ENCODE peak calls at places on chromosome 21, in nine cellular contexts. V, S, I, P, W, T, F, R and H are unnamed samples. For H3K27me3 and H3K36me3, the result is how much of the 10 kb centered on the place peaks cover.

GRCh38 chr21:43343095-43343991 is 83.6 kb downstream of the SIK1 start:
- DNase-seq in V (peak), R (no peak), T (no peak), F (no peak), P (no peak), I (no peak), W (no peak), S (no peak), H (no peak)

GRCh38 chr21:43815107-43815742 is 25.8 kb downstream of the RRP1 start:
- DNase-seq in I (no peak), R (no peak), V (no peak), T (no peak), F (no peak), S (no peak), W (no peak), P (no peak), H (no peak)

GRCh38 chr21:43865471-43866181 is 603 bp downstream of the AGPAT3 start:
- DNase-seq in R (peak), T (no peak), P (peak), I (no peak), W (peak), V (peak), S (peak), F (no peak), H (peak)

GRCh38 chr21:15015622-15016471 is 49.0 kb downstream of the NRIP1 start:
- DNase-seq in T (peak), F (no peak), W (no peak), I (peak), R (no peak), P (no peak), V (no peak), S (peak), H (peak)

GRCh38 chr21:18041012-18041411 is 203.6 kb upstream of the CHODL start:
- DNase-seq in F (no peak), I (no peak), W (no peak), R (no peak), V (no peak), T (no peak), S (no peak), P (no peak), H (no peak)

GRCh38 chr21:41488080-41488479 is 19.9 kb downstream of the TMPRSS2 start:
- DNase-seq in V (peak), T (no peak), R (no peak), W (no peak), P (no peak), F (no peak), I (no peak), S (no peak), H (no peak)

GRCh38 chr21:27688773-27689172 is 721.9 kb upstream of the ADAMTS5 start:
- DNase-seq in V (no peak), R (no peak), F (no peak), W (no peak), S (no peak), T (no peak), I (no peak), P (no peak), H (no peak)

GRCh38 chr21:36985761-36986594 is 19.5 kb upstream of the HLCS start:
- DNase-seq in F (no peak), R (no peak), W (no peak), S (no peak), T (no peak), P (no peak), I (no peak), V (no peak), H (no peak)

GRCh38 chr21:38505654-38506523 is 7.6 kb upstream of the ERG start:
- DNase-seq in W (no peak), T (peak), S (peak), I (no peak), F (no peak), V (no peak), P (no peak), R (no peak), H (peak)

GRCh38 chr21:17554619-17555472 is 42.0 kb downstream of the CXADR start:
- DNase-seq in I (no peak), W (no peak), F (no peak), R (no peak), V (no peak), S (peak), P (no peak), T (no peak), H (no peak)

GRCh38 chr21:40752125-40752524 is 94.8 kb downstream of the DSCAM start:
- DNase-seq in W (no peak), F (no peak), V (no peak), S (no peak), T (no peak), R (no peak), P (no peak), I (no peak), H (no peak)

GRCh38 chr21:26788783-26789182 is 56.4 kb downstream of the ADAMTS1 start:
- DNase-seq in S (no peak), R (no peak), F (no peak), I (no peak), P (no peak), W (peak), V (no peak), T (no peak), H (no peak)

GRCh38 chr21:26965567-26966359 is 1.1 kb downstream of the ADAMTS5 start:
- DNase-seq in R (peak), W (peak), S (peak), P (peak), F (no peak), V (peak), T (no peak), I (no peak), H (peak)

GRCh38 chr21:28186604-28187003 is 806.1 kb downstream of the LTN1 start:
- DNase-seq in W (no peak), R (no peak), I (no peak), F (no peak), P (no peak), V (no peak), T (no peak), S (no peak), H (no peak)

GRCh38 chr21:29943885-29944284 is 4.1 kb upstream of the GRIK1 start:
- DNase-seq in P (no peak), W (no peak), S (no peak), V (no peak), T (no peak), R (no peak), F (no peak), I (no peak), H (no peak)

GRCh38 chr21:29942033-29942432 is 2.2 kb upstream of the GRIK1 start:
- DNase-seq in R (no peak), F (no peak), V (no peak), W (no peak), T (no peak), S (no peak), P (no peak), I (no peak), H (no peak)

GRCh38 chr21:29939859-29940245 is at the start of gene GRIK1:
- DNase-seq in P (no peak), R (no peak), S (peak), F (no peak), T (no peak), I (no peak), W (no peak), V (no peak), H (peak)

GRCh38 chr21:29940993-29941392 is 1.2 kb upstream of the GRIK1 start:
- DNase-seq in V (no peak), W (no peak), F (no peak), P (no peak), I (no peak), S (no peak), T (no peak), R (no peak), H (no peak)

DNA sequence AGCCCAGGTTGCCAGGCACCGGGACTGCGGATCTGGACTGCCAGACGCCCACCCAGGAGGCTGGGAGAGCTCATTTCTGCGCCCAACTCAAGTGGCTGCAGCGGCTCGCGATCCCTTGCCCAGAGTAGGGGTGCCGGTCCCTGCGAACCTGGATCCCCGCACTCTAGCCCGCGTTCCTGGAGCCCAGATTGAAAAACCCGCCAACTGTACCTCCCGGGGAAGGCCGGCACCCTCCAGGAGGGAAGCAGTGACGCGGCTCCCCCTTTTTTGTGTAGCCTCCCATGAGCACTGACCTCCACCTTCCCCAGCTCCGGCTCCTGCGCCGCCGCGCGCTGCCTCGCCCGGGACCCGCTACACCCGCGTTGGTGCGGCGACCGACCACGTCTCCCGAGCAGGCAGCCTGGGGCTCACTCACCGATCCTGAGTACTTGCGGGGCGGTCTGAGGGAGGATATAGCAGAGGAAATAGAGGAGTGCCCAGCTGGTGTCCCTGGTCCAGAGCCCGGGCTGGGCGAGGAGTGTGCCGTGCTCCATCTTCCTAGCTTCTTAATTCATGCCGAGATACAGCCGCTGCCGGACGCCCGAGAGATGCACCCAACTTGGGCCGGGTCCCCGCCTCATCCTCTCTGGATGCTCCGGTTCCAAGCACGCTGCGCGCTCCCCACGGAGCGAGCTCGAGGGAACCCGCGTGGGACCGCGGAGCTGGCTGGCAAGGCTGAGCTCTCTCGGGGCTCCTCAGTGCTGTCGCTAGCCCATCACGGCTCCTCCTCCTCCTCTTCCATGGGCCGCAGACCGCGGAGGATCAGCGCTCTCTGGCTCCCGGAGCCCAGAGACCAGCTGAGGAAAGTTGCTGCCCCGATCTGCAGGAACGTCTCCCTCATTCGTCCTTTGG is 583 bp downstream of the GRIK1 start:
- DNase-seq in S (peak), V (no peak), R (peak), T (peak), W (no peak), F (no peak), P (peak), I (no peak), H (peak)
- H3K27me3 ChIP-seq in S (under half), V (under half), R (half or more), T (under half), W (half or more), F (under half), P (under half), I (under half), H (half or more)

GRCh38 chr21:46051821-46052675 is 45.9 kb upstream of the COL6A2 start:
- DNase-seq in F (no peak), S (no peak), V (no peak), R (no peak), W (no peak), P (no peak), T (no peak), I (no peak), H (no peak)

GRCh38 chr21:46051379-46051770 is 46.5 kb upstream of the COL6A2 start:
- DNase-seq in I (no peak), S (no peak), F (peak), V (no peak), R (no peak), T (no peak), P (no peak), W (no peak), H (no peak)

GRCh38 chr21:46048926-46049889 is 48.7 kb upstream of the COL6A2 start:
- DNase-seq in I (peak), S (peak), R (peak), W (peak), F (peak), T (peak), V (peak), P (peak), H (peak)

GRCh38 chr21:46049890-46050650 is 47.8 kb upstream of the COL6A2 start:
- DNase-seq in S (no peak), F (peak), R (no peak), V (no peak), T (no peak), I (no peak), P (no peak), W (no peak), H (no peak)

DNA sequence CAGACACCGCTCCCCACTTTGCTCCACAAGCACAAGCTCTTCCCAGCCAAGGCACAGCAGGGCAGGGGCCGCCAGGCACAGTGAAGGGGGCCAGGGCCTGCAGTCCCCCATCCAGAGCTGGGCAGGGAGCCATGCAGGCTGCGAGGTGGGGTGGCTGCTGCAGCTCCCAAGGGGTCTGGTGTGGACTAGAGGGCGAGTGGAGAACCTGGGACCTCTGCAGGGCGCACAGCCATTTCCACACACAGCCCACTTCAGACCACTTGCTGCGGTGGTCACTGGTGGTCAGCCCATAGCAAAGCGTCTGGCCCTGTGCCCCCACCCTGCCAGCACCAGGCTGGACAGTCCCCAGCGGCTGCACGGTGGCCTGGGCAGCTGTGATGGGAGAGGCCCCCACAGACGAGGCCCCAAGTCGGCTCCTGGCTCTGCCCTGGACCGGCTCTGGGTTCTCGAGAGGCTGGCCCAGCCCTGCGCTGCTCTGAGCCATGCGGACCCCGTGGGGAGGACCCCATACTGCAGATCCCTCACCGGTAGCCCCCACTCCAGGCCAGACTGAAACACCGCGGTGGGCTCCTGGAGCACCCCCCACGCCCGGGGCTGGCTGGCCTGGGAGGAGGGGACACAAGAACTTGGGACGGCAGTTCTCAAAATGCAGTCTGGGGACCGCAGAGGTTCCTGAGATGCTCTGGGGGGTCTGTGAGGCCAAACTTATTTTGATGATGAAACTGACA is 47.1 kb upstream of the COL6A2 start:
- DNase-seq in W (no peak), R (no peak), V (no peak), T (no peak), F (peak), S (no peak), I (no peak), P (no peak), H (no peak)
- H3K4me3 ChIP-seq in W (no peak), R (no peak), V (no peak), T (no peak), F (no peak), S (no peak), I (no peak), P (no peak), H (no peak)

GRCh38 chr21:31248598-31248997 is 95.5 kb downstream of the TIAM1 start:
- DNase-seq in P (no peak), T (peak), S (peak), I (no peak), V (no peak), W (no peak), F (no peak), R (no peak), H (no peak)

GRCh38 chr21:31243611-31244010 is 100.5 kb downstream of the TIAM1 start:
- DNase-seq in R (no peak), W (no peak), P (no peak), S (no peak), I (no peak), V (no peak), T (no peak), F (no peak), H (no peak)
- H3K36me3 ChIP-seq in R (under half), W (under half), P (under half), S (under half), I (under half), V (under half), T (under half), F (under half), H (under half)

GRCh38 chr21:33642896-33643657 is 776 bp downstream of the ITSN1 start:
- DNase-seq in W (peak), S (peak), F (no peak), T (peak), V (peak), P (peak), I (no peak), R (peak), H (peak)
- H3K27me3 ChIP-seq in W (under half), S (under half), F (under half), T (under half), V (under half), P (under half), I (under half), R (under half), H (under half)

DNA sequence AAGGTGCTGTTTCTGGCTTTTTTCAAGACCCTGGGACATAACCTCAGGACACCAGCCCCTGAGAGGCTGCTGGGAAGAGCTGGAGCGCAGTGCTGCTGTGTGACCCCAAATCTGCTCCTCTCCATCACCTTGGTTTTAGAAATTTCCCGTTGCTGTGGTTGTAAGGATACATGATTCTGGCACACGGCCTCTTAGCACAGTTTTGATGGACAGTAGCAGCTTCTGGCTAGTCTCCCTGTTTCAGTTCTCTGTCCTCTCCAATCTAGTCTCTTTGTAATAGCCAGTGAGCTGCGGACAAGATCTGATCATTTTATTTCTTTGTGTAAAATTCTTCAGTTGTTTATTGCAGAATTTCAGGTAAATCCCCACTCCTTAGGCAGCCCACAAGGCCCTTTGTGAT is 3.1 kb downstream of the CLIC6 start:
- DNase-seq in T (no peak), W (no peak), F (no peak), V (no peak), S (no peak), R (no peak), P (no peak), I (no peak), H (no peak)
- H3K4me3 ChIP-seq in T (no peak), W (no peak), F (no peak), V (no peak), S (no peak), R (no peak), P (no peak), I (no peak), H (no peak)

DNA sequence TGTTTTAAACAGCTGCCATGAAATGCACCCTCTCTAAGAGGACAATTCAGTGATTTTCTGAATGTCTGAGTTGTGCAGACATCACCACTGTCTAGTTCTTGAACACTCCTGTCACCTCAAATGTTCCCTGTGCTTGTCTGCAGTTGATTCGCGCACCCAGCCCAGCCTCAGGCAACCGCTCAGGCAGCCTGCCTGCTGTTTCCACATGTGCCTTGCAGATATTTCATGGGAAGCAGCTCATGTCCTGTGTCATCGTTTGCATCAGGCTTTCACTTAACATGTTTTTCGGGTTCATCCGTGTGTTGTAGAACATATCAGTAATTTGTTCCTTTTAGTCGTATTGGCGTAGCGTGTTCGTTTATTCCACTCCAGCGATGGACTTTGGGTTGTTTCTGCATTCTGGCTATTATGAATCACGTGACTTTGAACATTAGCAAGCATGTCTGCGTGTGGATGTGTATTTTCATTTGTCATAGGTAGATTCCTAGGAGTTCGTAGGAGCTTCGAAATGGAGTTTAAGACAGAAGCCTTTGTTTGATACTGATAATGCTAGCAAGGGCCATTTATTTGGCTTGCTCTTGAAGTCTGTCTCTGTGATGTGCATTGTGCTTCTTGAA is 12.1 kb downstream of the ADARB1 start:
- DNase-seq in S (no peak), V (no peak), T (no peak), I (no peak), P (no peak), R (no peak), F (no peak), W (no peak), H (no peak)
- H3K36me3 ChIP-seq in S (under half), V (under half), T (under half), I (under half), P (under half), R (under half), F (under half), W (under half), H (under half)

GRCh38 chr21:34865922-34866271 is 183.2 kb downstream of the RUNX1 start:
- DNase-seq in T (no peak), R (no peak), I (no peak), P (no peak), V (no peak), S (no peak), W (no peak), F (no peak), H (no peak)

GRCh38 chr21:34870246-34870645 is 178.9 kb downstream of the RUNX1 start:
- DNase-seq in I (no peak), R (no peak), S (no peak), W (no peak), F (peak), V (no peak), P (no peak), T (no peak), H (no peak)

GRCh38 chr21:34867785-34868184 is 181.3 kb downstream of the RUNX1 start:
- DNase-seq in R (no peak), W (no peak), S (no peak), V (no peak), F (peak), P (no peak), T (no peak), I (no peak), H (no peak)

GRCh38 chr21:34871026-34871908 is 177.8 kb downstream of the RUNX1 start:
- DNase-seq in T (no peak), R (no peak), S (no peak), V (no peak), P (no peak), W (no peak), I (no peak), F (peak), H (no peak)

GRCh38 chr21:34869541-34869940 is 179.6 kb downstream of the RUNX1 start:
- DNase-seq in I (no peak), W (no peak), P (no peak), R (no peak), V (no peak), S (no peak), T (no peak), F (peak), H (no peak)
- H3K27me3 ChIP-seq in I (under half), W (under half), P (under half), R (under half), V (under half), S (under half), T (under half), F (under half), H (under half)

DNA sequence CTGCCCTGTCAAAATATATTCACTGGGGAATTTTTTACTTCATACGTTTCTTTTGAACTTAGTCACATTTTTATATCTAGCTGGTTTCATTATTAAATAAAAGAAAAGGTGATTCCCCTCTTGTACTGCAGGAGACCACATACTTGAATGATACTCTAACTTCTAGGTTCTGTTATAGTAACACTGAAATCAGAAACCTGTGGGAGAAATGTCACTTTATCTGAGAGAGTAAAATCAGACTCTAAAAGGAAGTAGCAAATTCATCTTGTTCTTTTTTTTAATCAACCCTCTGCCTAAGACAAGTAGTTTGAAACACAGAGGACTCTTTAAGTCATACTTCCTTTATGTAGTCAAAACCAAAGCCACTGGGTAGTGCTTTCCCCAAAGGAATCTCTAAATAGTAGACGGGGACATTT is 34.4 kb downstream of the MRPL39 start:
- DNase-seq in S (peak), V (no peak), F (no peak), I (no peak), R (no peak), W (no peak), T (peak), P (no peak), H (no peak)
- H3K4me3 ChIP-seq in S (no peak), V (no peak), F (no peak), I (no peak), R (no peak), W (no peak), T (peak), P (no peak), H (no peak)